ENCODE peak calls at places on chromosomes 6 and 20, in five cellular contexts. E is stomach, I is uterus, Z is spleen, F is heart left ventricle. M is an unnamed sample. For H3K36me3, the result is how much of the 10 kb centered on the place peaks cover.

GRCh38 chr6:107699191-107700015 is 124.7 kb downstream of the SCML4 start:
- DNase-seq in I (no peak), Z (no peak), F (no peak), E (no peak), M (no peak)

GRCh38 chr20:10705801-10706459 is 32.1 kb upstream of the JAG1 start:
- DNase-seq in F (no peak), Z (no peak), I (no peak), E (peak), M (no peak)

GRCh38 chr20:16292227-16292626 is 281.0 kb downstream of the KIF16B start:
- DNase-seq in F (no peak), E (no peak), Z (no peak), I (no peak), M (no peak)

GRCh38 chr6:136549359-136550044 is 720 bp downstream of the MAP7 start:
- DNase-seq in E (peak), Z (peak), I (peak), F (no peak), M (peak)

GRCh38 chr20:24450646-24451376 is 18.6 kb upstream of the SYNDIG1 start:
- DNase-seq in E (no peak), F (no peak), Z (no peak), I (no peak), M (no peak)

GRCh38 chr20:35711588-35712209 is 12.5 kb downstream of the ROMO1 start:
- DNase-seq in F (no peak), E (no peak), I (no peak), Z (no peak), M (no peak)

GRCh38 chr6:19896580-19897010 is 59.4 kb downstream of the ID4 start:
- DNase-seq in E (no peak), F (no peak), Z (no peak), I (no peak), M (no peak)

GRCh38 chr20:16929756-16930155 is 181.6 kb downstream of the OTOR start:
- DNase-seq in E (no peak), F (no peak), I (no peak), Z (no peak), M (no peak)

GRCh38 chr6:19736066-19736465 is 101.1 kb upstream of the ID4 start:
- DNase-seq in F (no peak), Z (no peak), E (no peak), I (no peak), M (no peak)

GRCh38 chr20:46084805-46085792 is 4.7 kb downstream of the NCOA5 start:
- DNase-seq in E (peak), I (no peak), Z (no peak), F (no peak), M (no peak)

GRCh38 chr6:37354526-37355384 is 972 bp downstream of the RNF8 start:
- DNase-seq in E (peak), Z (peak), I (peak), F (peak), M (no peak)

GRCh38 chr6:35170166-35170565 is 29.0 kb upstream of the TCP11 start:
- DNase-seq in E (no peak), I (no peak), Z (no peak), F (no peak), M (no peak)

GRCh38 chr20:62031462-62032092 is 34.1 kb downstream of the TAF4 start:
- DNase-seq in E (no peak), I (no peak), F (no peak), Z (no peak), M (no peak)

GRCh38 chr6:119966484-119966883 is 616.9 kb upstream of the MAN1A1 start:
- DNase-seq in E (no peak), Z (no peak), F (no peak), I (no peak), M (peak)

GRCh38 chr6:170095273-170095976 is 195.5 kb downstream of the DLL1 start:
- DNase-seq in Z (peak), F (peak), E (peak), I (peak), M (peak)

GRCh38 chr20:8633366-8633765 is 435.5 kb upstream of the PLCB4 start:
- DNase-seq in F (no peak), I (no peak), E (no peak), Z (no peak), M (no peak)

GRCh38 chr6:97077380-97077779 is 152.9 kb downstream of the KLHL32 start:
- DNase-seq in E (no peak), Z (no peak), I (no peak), F (no peak), M (no peak)

GRCh38 chr6:134928151-134928917 is 21.6 kb downstream of the ALDH8A1 start:
- DNase-seq in Z (no peak), F (no peak), I (no peak), E (no peak), M (no peak)

GRCh38 chr6:40346241-40346640 is 240.9 kb downstream of the LRFN2 start:
- DNase-seq in F (peak), I (no peak), Z (no peak), E (no peak), M (no peak)

GRCh38 chr20:62702008-62702290 is 6.7 kb upstream of the NTSR1 start:
- DNase-seq in E (no peak), Z (no peak), F (no peak), I (no peak), M (no peak)

GRCh38 chr20:43839793-43840199 is 74.9 kb upstream of the TOX2 start:
- DNase-seq in I (no peak), Z (no peak), E (no peak), F (no peak), M (no peak)

GRCh38 chr6:161651949-161652348 is 378.1 kb upstream of the AGPAT4 start:
- DNase-seq in I (no peak), Z (no peak), F (no peak), E (no peak), M (no peak)

GRCh38 chr20:14992071-14992654 is 654.8 kb upstream of the FLRT3 start:
- DNase-seq in F (no peak), I (no peak), Z (no peak), E (no peak), M (no peak)

GRCh38 chr20:3865887-3866407 is 19.3 kb downstream of the MAVS start:
- DNase-seq in I (no peak), Z (no peak), E (no peak), F (no peak), M (no peak)

GRCh38 chr6:9632026-9632425 is 782.8 kb downstream of the TFAP2A start:
- DNase-seq in Z (no peak), I (no peak), E (no peak), F (no peak), M (no peak)

GRCh38 chr20:64188682-64189529 is 24.7 kb downstream of the MYT1 start:
- DNase-seq in I (no peak), E (no peak), Z (no peak), F (no peak), M (no peak)

GRCh38 chr6:80466981-80467380 is 360.5 kb downstream of the BCKDHB start:
- DNase-seq in I (no peak), Z (no peak), F (no peak), E (no peak), M (no peak)

GRCh38 chr6:134546962-134547645 is 229.2 kb upstream of the SGK1 start:
- DNase-seq in F (no peak), Z (no peak), E (no peak), I (no peak), M (no peak)

GRCh38 chr6:146620655-146621054 is 21.9 kb downstream of the ADGB start:
- DNase-seq in Z (no peak), I (no peak), E (no peak), F (no peak), M (no peak)

GRCh38 chr6:166625356-166625755 is 1.7 kb downstream of the RPS6KA2 start:
- DNase-seq in Z (no peak), I (no peak), E (no peak), F (no peak), M (no peak)

GRCh38 chr20:36454664-36455427 is 86.5 kb upstream of the MYL9 start:
- DNase-seq in Z (peak), I (no peak), F (peak), E (peak), M (no peak)

GRCh38 chr6:21824431-21825180 is 231.1 kb downstream of the SOX4 start:
- DNase-seq in E (no peak), F (no peak), Z (no peak), I (no peak), M (no peak)

GRCh38 chr6:91573826-91574416 is 987.0 kb upstream of the MAP3K7 start:
- DNase-seq in Z (no peak), F (no peak), E (no peak), I (no peak), M (no peak)

GRCh38 chr20:36950432-36951197 is 893 bp downstream of the SAMHD1 start:
- DNase-seq in Z (no peak), E (peak), I (peak), F (no peak), M (no peak)

GRCh38 chr6:112061605-112062004 is 7.7 kb downstream of the CCN6 start:
- DNase-seq in I (no peak), Z (no peak), E (no peak), F (no peak), M (no peak)

GRCh38 chr6:52564856-52565255 is 12.0 kb downstream of the TRAM2 start:
- DNase-seq in Z (no peak), E (no peak), I (no peak), F (no peak), M (no peak)

GRCh38 chr6:52562915-52563314 is 13.9 kb downstream of the TRAM2 start:
- DNase-seq in E (no peak), I (no peak), F (no peak), Z (no peak), M (no peak)

GRCh38 chr6:52568320-52568719 is 8.5 kb downstream of the TRAM2 start:
- DNase-seq in Z (no peak), I (no peak), E (no peak), F (no peak), M (no peak)

GRCh38 chr6:52566853-52567279 is 10.0 kb downstream of the TRAM2 start:
- DNase-seq in Z (no peak), E (no peak), F (no peak), I (no peak), M (no peak)

DNA sequence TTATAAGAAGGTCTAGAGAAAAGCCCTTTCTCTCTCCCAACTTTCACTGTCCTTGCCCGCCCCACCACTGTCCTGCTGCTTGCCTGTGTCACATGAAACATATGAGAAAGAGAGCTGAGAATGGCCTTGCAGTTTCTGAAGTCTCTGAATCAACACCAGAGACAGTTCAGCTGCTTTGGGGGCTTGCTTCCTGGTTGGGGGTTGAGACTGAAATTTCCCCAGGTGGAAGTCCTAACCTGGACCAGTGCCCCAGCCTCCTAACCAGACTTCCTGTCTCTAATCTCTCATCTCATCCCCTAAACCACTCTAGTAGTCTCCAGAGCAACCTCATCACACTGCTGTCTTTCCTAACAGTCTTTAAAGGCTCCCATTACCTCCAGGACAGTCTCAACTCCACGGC is 10.7 kb downstream of the TRAM2 start:
- DNase-seq in F (no peak), E (no peak), I (no peak), Z (no peak), M (no peak)
- H3K27ac ChIP-seq in F (peak), E (peak), I (no peak), Z (peak), M (no peak)

GRCh38 chr6:28866342-28867077 is 57.3 kb downstream of the TRIM27 start:
- DNase-seq in Z (peak), I (peak), E (peak), F (peak), M (peak)

GRCh38 chr6:28864321-28864923 is 59.4 kb downstream of the TRIM27 start:
- DNase-seq in I (no peak), E (no peak), Z (no peak), F (peak), M (no peak)

GRCh38 chr6:28862077-28862476 is 61.7 kb downstream of the TRIM27 start:
- DNase-seq in I (no peak), E (no peak), Z (no peak), F (no peak), M (no peak)

GRCh38 chr6:28861339-28861738 is 62.4 kb downstream of the TRIM27 start:
- DNase-seq in E (no peak), Z (no peak), I (no peak), F (no peak), M (no peak)

GRCh38 chr6:28863607-28864320 is 60.0 kb downstream of the TRIM27 start:
- DNase-seq in E (peak), I (peak), Z (peak), F (peak), M (peak)
- TF ChIP-seq POLR2A in E (no peak), I (no peak), Z (no peak), F (no peak), M (no peak)

GRCh38 chr20:50089787-50090177 is 23.2 kb downstream of the UBE2V1 start:
- DNase-seq in Z (no peak), E (no peak), I (no peak), F (no peak), M (no peak)
- H3K36me3 ChIP-seq in Z (under half), E (under half), I (under half), F (half or more), M (under half)

DNA sequence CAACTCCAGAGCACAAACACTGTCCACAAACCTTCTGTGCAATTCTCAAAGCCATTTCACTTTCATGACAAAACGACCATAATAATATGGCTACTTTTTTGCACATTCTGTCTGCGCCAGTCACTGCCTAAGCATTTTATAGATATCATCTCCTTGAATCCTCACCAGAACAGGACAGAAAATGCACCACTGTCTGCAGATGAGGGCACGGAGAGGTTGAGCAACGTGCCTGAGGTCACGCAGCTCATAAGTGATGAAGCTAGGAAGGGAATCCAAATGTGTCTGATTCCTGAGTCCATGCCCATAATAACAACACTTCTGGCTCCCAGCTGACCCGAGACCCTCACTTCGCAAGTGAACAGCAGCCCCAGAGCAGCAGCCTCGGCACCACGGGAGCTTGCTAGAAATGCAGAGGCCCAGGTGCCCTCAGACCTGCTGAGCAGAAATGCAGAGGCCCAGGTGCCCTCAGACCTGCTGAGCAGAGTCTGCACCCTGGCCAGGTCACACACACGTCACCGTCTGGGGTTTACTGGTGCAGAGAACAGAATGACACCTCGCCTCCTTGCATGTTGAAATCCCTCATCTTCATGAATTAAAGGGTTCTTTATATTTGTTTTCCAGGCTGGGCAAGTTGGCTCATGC is 265.2 kb downstream of the BMP7 start:
- DNase-seq in Z (no peak), I (no peak), F (no peak), E (no peak), M (no peak)
- H3K27ac ChIP-seq in Z (no peak), I (no peak), F (no peak), E (no peak), M (no peak)

GRCh38 chr20:31712564-31713311 is 9.9 kb downstream of the BCL2L1 start:
- DNase-seq in E (peak), I (peak), Z (peak), F (peak), M (peak)
- TF ChIP-seq POLR2A in E (no peak), I (no peak), Z (no peak), F (no peak), M (peak)

GRCh38 chr6:3138341-3138740 is 19.0 kb downstream of the TUBB2A start:
- DNase-seq in I (no peak), E (no peak), F (no peak), Z (no peak), M (no peak)
- H3K36me3 ChIP-seq in I (under half), E (under half), F (under half), Z (under half), M (under half)

GRCh38 chr6:89353702-89354392 is 1.3 kb upstream of the UBE2J1 start:
- DNase-seq in E (no peak), Z (no peak), F (no peak), I (no peak), M (no peak)
- H3K27ac ChIP-seq in E (peak), Z (peak), F (peak), I (peak), M (peak)

M was measured in Peyer's patch.